ENCODE peak calls at places on chromosomes 2 and 18, in four cellular contexts. M, S, E and K are unnamed samples.

GRCh38 chr2:173898178-173898668 is 67.0 kb downstream of the SP3 start:
- DNase-seq in M (peak; percentile 8), S (no peak), E (no peak), K (no peak)

GRCh38 chr18:78765637-78766281 is 213.9 kb upstream of the SALL3 start:
- DNase-seq in E (peak; percentile 58), S (no peak), M (no peak), K (no peak)

GRCh38 chr2:170208967-170209366 is 31.0 kb downstream of the MYO3B start:
- DNase-seq in S (no peak), M (no peak), E (no peak), K (no peak)

GRCh38 chr18:32549248-32549842 is 78.7 kb upstream of the GAREM1 start:
- DNase-seq in S (peak; percentile 30), E (no peak), M (peak; percentile 65), K (no peak)

GRCh38 chr18:76685402-76685801 is 137.0 kb upstream of the ZNF236 start:
- DNase-seq in E (no peak), S (no peak), M (no peak), K (no peak)

GRCh38 chr2:99085400-99085799 is 56.1 kb upstream of the C2orf15 start:
- DNase-seq in E (no peak), M (peak; percentile 29), S (no peak), K (no peak)

GRCh38 chr2:36800381-36800780 is 103.9 kb downstream of the VIT start:
- DNase-seq in S (no peak), E (no peak), M (no peak), K (no peak)

GRCh38 chr2:167212054-167212648 is 323.9 kb downstream of the XIRP2 start:
- DNase-seq in M (peak; percentile 82), S (no peak), E (no peak), K (peak; percentile 33)

GRCh38 chr2:25744055-25744454 is 70.7 kb upstream of the DTNB start:
- DNase-seq in S (no peak), E (no peak), M (no peak), K (no peak)

GRCh38 chr2:41149054-41149453 is 697.2 kb upstream of the SLC8A1 start:
- DNase-seq in M (no peak), S (no peak), E (no peak), K (no peak)

GRCh38 chr18:1777843-1778242 is 793.5 kb downstream of the METTL4 start:
- DNase-seq in M (no peak), E (no peak), S (no peak), K (no peak)

GRCh38 chr2:138502253-138503086 is 900 bp downstream of the SPOPL start:
- DNase-seq in E (no peak), M (peak; percentile 15), S (no peak), K (no peak)

GRCh38 chr2:42089340-42089925 is 41.6 kb downstream of the PKDCC start:
- DNase-seq in M (peak; percentile 70), E (peak; percentile 91), S (peak; percentile 55), K (peak; percentile 29)

GRCh38 chr2:170336916-170337315 is 159.0 kb downstream of the MYO3B start:
- DNase-seq in M (no peak), E (no peak), S (no peak), K (no peak)

GRCh38 chr2:210756821-210757220 is 200.4 kb downstream of the CPS1 start:
- DNase-seq in S (no peak), M (peak; percentile 1), E (no peak), K (no peak)

GRCh38 chr2:6913415-6914157 is 3.6 kb upstream of the RNF144A start:
- DNase-seq in S (peak; percentile 85), M (no peak), E (no peak), K (no peak)

GRCh38 chr2:29012211-29012681 is 31.1 kb downstream of the TOGARAM2 start:
- DNase-seq in S (no peak), M (peak; percentile 32), E (no peak), K (no peak)

GRCh38 chr2:37836711-37837110 is 88.4 kb upstream of the RMDN2 start:
- DNase-seq in E (no peak), S (no peak), M (no peak), K (no peak)

GRCh38 chr18:2223394-2223793 is 347.9 kb downstream of the METTL4 start:
- DNase-seq in E (no peak), M (peak; percentile 38), S (no peak), K (peak; percentile 33)

GRCh38 chr2:101900375-101900774 is 91.4 kb upstream of the IL1R2 start:
- DNase-seq in E (no peak), M (no peak), S (no peak), K (peak; percentile 57)

GRCh38 chr2:233063269-233063975 is 3.3 kb downstream of the INPP5D start:
- DNase-seq in M (no peak), S (no peak), E (peak; percentile 58), K (no peak)

GRCh38 chr2:203814661-203815540 is 52.7 kb upstream of the CTLA4 start:
- DNase-seq in M (peak; percentile 89), E (peak; percentile 84), S (peak; percentile 61), K (peak; percentile 51)

GRCh38 chr2:76953733-76954347 is 568.3 kb downstream of the LRRTM4 start:
- DNase-seq in E (no peak), S (no peak), M (peak; percentile 57), K (no peak)

GRCh38 chr18:41266616-41267015 is 688.4 kb upstream of the PIK3C3 start:
- DNase-seq in E (no peak), S (no peak), M (peak; percentile 44), K (peak; percentile 66)

GRCh38 chr2:212228651-212229253 is 309.9 kb downstream of the ERBB4 start:
- DNase-seq in S (no peak), E (no peak), M (peak; percentile 18), K (no peak)

GRCh38 chr2:237931205-237931721 is 35.6 kb upstream of the UBE2F start:
- DNase-seq in E (no peak), M (no peak), S (no peak), K (no peak)

GRCh38 chr2:240921319-240922233 is 15.4 kb downstream of the CROCC2 start:
- DNase-seq in M (peak; percentile 95), E (peak; percentile 95), S (no peak), K (peak; percentile 97)

GRCh38 chr18:21598726-21599584 is 1.5 kb downstream of the ESCO1 start:
- DNase-seq in M (peak; percentile 5), E (no peak), S (no peak), K (no peak)

GRCh38 chr2:216636570-216637450 is 3.6 kb downstream of the IGFBP2 start:
- DNase-seq in E (peak; percentile 72), S (no peak), M (peak; percentile 22), K (no peak)